ENCODE peak calls at places on chromosome 6, in five cellular contexts. One of them, this sample, is unnamed.

GRCh38 chr6:33664506-33665057 is 43.5 kb downstream of the ITPR3 start:
- DNase-seq in lower lobe of right lung: no peak
- DNase-seq in AG10803: no peak
- DNase-seq in uterus: no peak
- DNase-seq in hepatocyte: no peak
- DNase-seq in this sample: no peak

GRCh38 chr6:3144571-3144970 is 12.8 kb downstream of the TUBB2A start:
- DNase-seq in hepatocyte: no peak
- DNase-seq in lower lobe of right lung: no peak
- DNase-seq in uterus: no peak
- DNase-seq in AG10803: no peak
- DNase-seq in this sample: no peak

GRCh38 chr6:140475086-140475485 is 1100.6 kb upstream of the CITED2 start:
- DNase-seq in hepatocyte: no peak
- DNase-seq in lower lobe of right lung: no peak
- DNase-seq in AG10803: no peak
- DNase-seq in uterus: no peak
- DNase-seq in this sample: no peak

GRCh38 chr6:82767037-82767436 is 298.6 kb downstream of the UBE3D start:
- DNase-seq in AG10803: no peak
- DNase-seq in hepatocyte: no peak
- DNase-seq in lower lobe of right lung: no peak
- DNase-seq in uterus: no peak
- DNase-seq in this sample: no peak

GRCh38 chr6:17869010-17869752 is 118.3 kb downstream of the KIF13A start:
- DNase-seq in AG10803: peak
- DNase-seq in lower lobe of right lung: no peak
- DNase-seq in hepatocyte: no peak
- DNase-seq in uterus: no peak
- DNase-seq in this sample: no peak

GRCh38 chr6:32183483-32184083 is 470 bp downstream of the AGER start:
- DNase-seq in hepatocyte: no peak
- DNase-seq in lower lobe of right lung: no peak
- DNase-seq in AG10803: no peak
- DNase-seq in uterus: no peak
- DNase-seq in this sample: no peak

GRCh38 chr6:77133031-77133430 is 330.3 kb downstream of the HTR1B start:
- DNase-seq in hepatocyte: no peak
- DNase-seq in uterus: no peak
- DNase-seq in AG10803: no peak
- DNase-seq in lower lobe of right lung: no peak
- DNase-seq in this sample: no peak

GRCh38 chr6:111663692-111664564 is 58.2 kb upstream of the TRAF3IP2 start:
- DNase-seq in hepatocyte: peak
- DNase-seq in lower lobe of right lung: peak
- DNase-seq in AG10803: peak
- DNase-seq in uterus: peak
- DNase-seq in this sample: no peak

GRCh38 chr6:81697564-81697963 is 54.9 kb downstream of the TENT5A start:
- DNase-seq in lower lobe of right lung: no peak
- DNase-seq in uterus: no peak
- DNase-seq in AG10803: peak
- DNase-seq in hepatocyte: peak
- DNase-seq in this sample: no peak

GRCh38 chr6:112004397-112005341 is 49.2 kb upstream of the CCN6 start:
- DNase-seq in AG10803: peak
- DNase-seq in hepatocyte: no peak
- DNase-seq in uterus: no peak
- DNase-seq in lower lobe of right lung: no peak
- DNase-seq in this sample: no peak

GRCh38 chr6:89483111-89483720 is 50.3 kb downstream of the ANKRD6 start:
- DNase-seq in lower lobe of right lung: no peak
- DNase-seq in AG10803: peak
- DNase-seq in hepatocyte: no peak
- DNase-seq in uterus: no peak
- DNase-seq in this sample: no peak

GRCh38 chr6:132651062-132651461 is 7.9 kb downstream of the TAAR1 start:
- DNase-seq in AG10803: no peak
- DNase-seq in lower lobe of right lung: no peak
- DNase-seq in uterus: no peak
- DNase-seq in hepatocyte: no peak
- DNase-seq in this sample: no peak

GRCh38 chr6:151765444-151765886 is 42.0 kb upstream of the ESR1 start:
- DNase-seq in uterus: peak
- DNase-seq in hepatocyte: peak
- DNase-seq in AG10803: peak
- DNase-seq in lower lobe of right lung: no peak
- DNase-seq in this sample: peak

GRCh38 chr6:135268740-135269139 is 87.6 kb downstream of the MYB start:
- DNase-seq in uterus: no peak
- DNase-seq in lower lobe of right lung: no peak
- DNase-seq in AG10803: no peak
- DNase-seq in hepatocyte: no peak
- DNase-seq in this sample: no peak

GRCh38 chr6:12163149-12163548 is 127.0 kb upstream of the EDN1 start:
- DNase-seq in uterus: no peak
- DNase-seq in lower lobe of right lung: no peak
- DNase-seq in hepatocyte: no peak
- DNase-seq in AG10803: no peak
- DNase-seq in this sample: no peak

GRCh38 chr6:126351960-126352359 is 12.0 kb downstream of the CENPW start:
- DNase-seq in hepatocyte: no peak
- DNase-seq in lower lobe of right lung: no peak
- DNase-seq in AG10803: no peak
- DNase-seq in uterus: no peak
- DNase-seq in this sample: no peak

GRCh38 chr6:145783796-145784195 is 30.8 kb downstream of the FBXO30 start:
- DNase-seq in lower lobe of right lung: no peak
- DNase-seq in AG10803: no peak
- DNase-seq in hepatocyte: no peak
- DNase-seq in uterus: no peak
- DNase-seq in this sample: no peak

GRCh38 chr6:51965222-51965801 is 122.1 kb downstream of the PKHD1 start:
- DNase-seq in hepatocyte: no peak
- DNase-seq in AG10803: no peak
- DNase-seq in uterus: no peak
- DNase-seq in lower lobe of right lung: no peak
- DNase-seq in this sample: no peak

GRCh38 chr6:21005816-21006553 is 471.7 kb downstream of the CDKAL1 start:
- DNase-seq in lower lobe of right lung: no peak
- DNase-seq in hepatocyte: peak
- DNase-seq in uterus: no peak
- DNase-seq in AG10803: peak
- DNase-seq in this sample: no peak

GRCh38 chr6:34011298-34011697 is 134.6 kb downstream of the GRM4 start:
- DNase-seq in lower lobe of right lung: peak
- DNase-seq in hepatocyte: no peak
- DNase-seq in uterus: no peak
- DNase-seq in AG10803: no peak
- DNase-seq in this sample: no peak

GRCh38 chr6:15017251-15017650 is 228.6 kb upstream of the JARID2 start:
- DNase-seq in hepatocyte: peak
- DNase-seq in lower lobe of right lung: peak
- DNase-seq in AG10803: no peak
- DNase-seq in uterus: no peak
- DNase-seq in this sample: no peak

GRCh38 chr6:7777062-7777461 is 51.2 kb downstream of the BMP6 start:
- DNase-seq in uterus: no peak
- DNase-seq in AG10803: no peak
- DNase-seq in lower lobe of right lung: no peak
- DNase-seq in hepatocyte: no peak
- DNase-seq in this sample: no peak

GRCh38 chr6:13417431-13417830 is 70.0 kb downstream of the GFOD1 start:
- DNase-seq in lower lobe of right lung: no peak
- DNase-seq in uterus: no peak
- DNase-seq in AG10803: no peak
- DNase-seq in hepatocyte: no peak
- DNase-seq in this sample: no peak

GRCh38 chr6:3484240-3484639 is 27.4 kb upstream of the SLC22A23 start:
- DNase-seq in uterus: no peak
- DNase-seq in lower lobe of right lung: no peak
- DNase-seq in AG10803: peak
- DNase-seq in hepatocyte: no peak
- DNase-seq in this sample: no peak

GRCh38 chr6:85923013-85923430 is 280.3 kb upstream of the SYNCRIP start:
- DNase-seq in lower lobe of right lung: no peak
- DNase-seq in hepatocyte: peak
- DNase-seq in AG10803: peak
- DNase-seq in uterus: no peak
- DNase-seq in this sample: peak

GRCh38 chr6:130993292-130993765 is 69.7 kb downstream of the EPB41L2 start:
- DNase-seq in uterus: no peak
- DNase-seq in AG10803: no peak
- DNase-seq in lower lobe of right lung: no peak
- DNase-seq in hepatocyte: no peak
- DNase-seq in this sample: no peak

GRCh38 chr6:163761491-163761890 is 347.0 kb downstream of the QKI start:
- DNase-seq in hepatocyte: no peak
- DNase-seq in AG10803: peak
- DNase-seq in lower lobe of right lung: no peak
- DNase-seq in uterus: no peak
- DNase-seq in this sample: no peak

GRCh38 chr6:77620290-77620882 is 32.5 kb upstream of the MEI4 start:
- DNase-seq in lower lobe of right lung: no peak
- DNase-seq in hepatocyte: peak
- DNase-seq in uterus: no peak
- DNase-seq in AG10803: no peak
- DNase-seq in this sample: no peak

GRCh38 chr6:45398075-45398817 is 20.5 kb upstream of the SUPT3H start:
- DNase-seq in lower lobe of right lung: no peak
- DNase-seq in uterus: no peak
- DNase-seq in AG10803: no peak
- DNase-seq in hepatocyte: no peak
- DNase-seq in this sample: no peak

GRCh38 chr6:87875781-87876180 is 171.9 kb upstream of the SPACA1 start:
- DNase-seq in lower lobe of right lung: no peak
- DNase-seq in hepatocyte: no peak
- DNase-seq in AG10803: no peak
- DNase-seq in uterus: no peak
- DNase-seq in this sample: no peak

GRCh38 chr6:79946242-79946641 is 1.1 kb downstream of the ELOVL4 start:
- DNase-seq in hepatocyte: peak
- DNase-seq in uterus: no peak
- DNase-seq in AG10803: peak
- DNase-seq in lower lobe of right lung: no peak
- DNase-seq in this sample: no peak

GRCh38 chr6:119459207-119459974 is 109.8 kb upstream of the MAN1A1 start:
- DNase-seq in uterus: no peak
- DNase-seq in hepatocyte: no peak
- DNase-seq in lower lobe of right lung: no peak
- DNase-seq in AG10803: no peak
- DNase-seq in this sample: no peak

GRCh38 chr6:161226005-161226964 is 47.6 kb downstream of the AGPAT4 start:
- DNase-seq in AG10803: no peak
- DNase-seq in uterus: no peak
- DNase-seq in hepatocyte: no peak
- DNase-seq in lower lobe of right lung: no peak
- DNase-seq in this sample: no peak

GRCh38 chr6:15426926-15427325 is 181.1 kb downstream of the JARID2 start:
- DNase-seq in hepatocyte: no peak
- DNase-seq in uterus: no peak
- DNase-seq in lower lobe of right lung: no peak
- DNase-seq in AG10803: no peak
- DNase-seq in this sample: no peak

GRCh38 chr6:10873374-10873773 is 8.5 kb downstream of the GCM2 start:
- DNase-seq in AG10803: no peak
- DNase-seq in lower lobe of right lung: no peak
- DNase-seq in hepatocyte: no peak
- DNase-seq in uterus: no peak
- DNase-seq in this sample: no peak

DNA sequence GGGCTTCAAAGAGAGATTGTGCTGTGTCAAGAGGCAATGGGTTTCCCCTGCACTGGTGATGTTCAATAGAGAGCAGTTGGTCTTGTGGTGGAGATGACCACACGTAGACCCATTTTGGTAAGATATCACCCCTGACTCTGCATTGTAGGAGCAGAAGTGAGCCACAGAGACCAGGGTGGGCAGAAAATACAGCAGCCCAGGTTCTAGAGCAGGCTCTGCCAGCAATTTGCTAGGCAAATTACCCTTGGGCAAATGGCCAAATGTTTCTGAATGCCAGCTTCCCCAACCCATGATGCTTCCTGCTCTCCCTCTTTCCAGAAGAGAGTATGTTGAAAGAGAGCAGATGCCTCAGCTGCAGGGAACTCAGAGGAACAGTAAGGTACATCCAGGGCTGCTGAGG is 317.3 kb upstream of the MOCS1 start:
- DNase-seq in hepatocyte: no peak
- DNase-seq in AG10803: no peak
- DNase-seq in uterus: no peak
- DNase-seq in lower lobe of right lung: no peak
- DNase-seq in this sample: no peak
- H3K4me3 ChIP-seq in hepatocyte: no peak
- H3K4me3 ChIP-seq in AG10803: no peak
- H3K4me3 ChIP-seq in uterus: no peak
- H3K4me3 ChIP-seq in lower lobe of right lung: no peak
- H3K4me3 ChIP-seq in this sample: no peak

GRCh38 chr6:43493833-43494232 is 16.3 kb downstream of the LRRC73 start:
- DNase-seq in uterus: no peak
- DNase-seq in lower lobe of right lung: no peak
- DNase-seq in hepatocyte: peak
- DNase-seq in AG10803: no peak
- DNase-seq in this sample: no peak
- TF ChIP-seq CTCF in uterus: no peak
- TF ChIP-seq CTCF in lower lobe of right lung: no peak
- TF ChIP-seq CTCF in hepatocyte: no peak
- TF ChIP-seq CTCF in AG10803: no peak
- TF ChIP-seq CTCF in this sample: no peak

GRCh38 chr6:166168616-166169548 is 1.2 kb upstream of the TBXT start:
- DNase-seq in hepatocyte: no peak
- DNase-seq in uterus: no peak
- DNase-seq in AG10803: no peak
- DNase-seq in lower lobe of right lung: no peak
- DNase-seq in this sample: no peak
- H3K4me3 ChIP-seq in hepatocyte: peak
- H3K4me3 ChIP-seq in uterus: no peak
- H3K4me3 ChIP-seq in AG10803: no peak
- H3K4me3 ChIP-seq in lower lobe of right lung: peak
- H3K4me3 ChIP-seq in this sample: no peak

DNA sequence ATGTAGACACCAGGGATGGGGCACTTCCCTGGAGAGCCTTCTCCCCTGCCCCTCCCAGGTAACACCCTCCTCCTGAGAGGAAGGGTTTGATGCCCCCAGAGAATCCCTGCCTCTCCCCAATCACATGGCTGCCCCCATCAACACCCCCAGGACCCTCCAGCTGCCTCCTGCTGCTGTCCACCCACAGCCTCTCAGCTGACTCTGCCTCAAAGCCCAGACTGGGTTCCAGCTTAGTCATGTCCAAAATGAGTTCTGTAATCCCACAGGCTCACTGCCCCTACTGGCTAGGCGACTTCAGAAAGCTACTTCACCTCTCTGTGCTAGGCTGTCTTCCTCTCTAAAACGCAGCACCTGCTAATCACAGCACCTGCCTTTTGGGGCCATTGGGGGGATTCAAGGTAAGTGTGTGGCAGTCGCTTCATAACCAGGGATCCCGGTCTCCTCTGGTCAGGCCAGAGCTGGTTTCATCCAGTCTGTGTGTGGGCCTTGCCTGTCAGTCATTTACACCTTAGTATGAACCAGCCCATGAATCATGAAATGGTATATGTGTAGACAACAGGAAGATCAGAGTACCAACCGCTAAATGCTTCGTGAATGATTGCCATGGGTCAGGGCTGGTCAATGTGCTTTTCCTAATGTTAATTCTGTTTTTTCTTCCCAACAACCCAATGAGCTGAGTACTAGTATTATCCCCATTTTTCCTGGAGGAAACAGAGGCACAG is 40.4 kb downstream of the TFEB start:
- DNase-seq in AG10803: no peak
- DNase-seq in hepatocyte: no peak
- DNase-seq in uterus: no peak
- DNase-seq in lower lobe of right lung: no peak
- DNase-seq in this sample: no peak
- TF ChIP-seq CTCF in AG10803: no peak
- TF ChIP-seq CTCF in hepatocyte: no peak
- TF ChIP-seq CTCF in uterus: no peak
- TF ChIP-seq CTCF in lower lobe of right lung: no peak
- TF ChIP-seq CTCF in this sample: no peak